ENCODE peak calls at places on chromosomes 4 and X, in six cellular contexts. C is astrocyte of the cerebellum, A is AG09309, Z is natural killer cell, G is sigmoid colon, B is ovary. P is an unnamed sample.

GRCh38 chr4:20408596-20408995 is 156.9 kb downstream of the SLIT2 start:
- DNase-seq in C (no peak), A (no peak), B (no peak), Z (no peak), G (no peak), P (no peak)

GRCh38 chr4:78454016-78454415 is 97.6 kb upstream of the ANXA3 start:
- DNase-seq in A (no peak), B (no peak), Z (no peak), G (no peak), C (no peak), P (no peak)

GRCh38 chrX:46754450-46755075 is 4.4 kb downstream of the SLC9A7 start:
- DNase-seq in A (no peak), Z (no peak), G (no peak), C (no peak), B (no peak), P (no peak)

GRCh38 chr4:88037447-88037846 is 30.0 kb downstream of the PKD2 start:
- DNase-seq in B (no peak), A (no peak), C (no peak), G (no peak), Z (no peak), P (no peak)

GRCh38 chr4:184039963-184040383 is 134.9 kb downstream of the STOX2 start:
- DNase-seq in A (no peak), Z (no peak), B (peak), C (no peak), G (no peak), P (no peak)

GRCh38 chr4:182884046-182884445 is 33.1 kb downstream of the DCTD start:
- DNase-seq in B (no peak), Z (no peak), G (no peak), C (no peak), A (peak), P (no peak)

GRCh38 chr4:183314336-183314735 is 5.7 kb downstream of the CLDN22 start:
- DNase-seq in B (no peak), Z (no peak), A (no peak), G (no peak), C (no peak), P (no peak)

GRCh38 chr4:80295331-80295730 is 28.9 kb downstream of the FGF5 start:
- DNase-seq in Z (no peak), C (no peak), A (no peak), B (no peak), G (no peak), P (no peak)

GRCh38 chr4:163111588-163111987 is 55.1 kb downstream of the NAF1 start:
- DNase-seq in G (no peak), B (no peak), Z (no peak), C (no peak), A (no peak), P (no peak)

GRCh38 chr4:89000844-89001360 is 56.1 kb downstream of the FAM13A start:
- DNase-seq in A (no peak), B (no peak), G (no peak), C (peak), Z (no peak), P (no peak)

DNA sequence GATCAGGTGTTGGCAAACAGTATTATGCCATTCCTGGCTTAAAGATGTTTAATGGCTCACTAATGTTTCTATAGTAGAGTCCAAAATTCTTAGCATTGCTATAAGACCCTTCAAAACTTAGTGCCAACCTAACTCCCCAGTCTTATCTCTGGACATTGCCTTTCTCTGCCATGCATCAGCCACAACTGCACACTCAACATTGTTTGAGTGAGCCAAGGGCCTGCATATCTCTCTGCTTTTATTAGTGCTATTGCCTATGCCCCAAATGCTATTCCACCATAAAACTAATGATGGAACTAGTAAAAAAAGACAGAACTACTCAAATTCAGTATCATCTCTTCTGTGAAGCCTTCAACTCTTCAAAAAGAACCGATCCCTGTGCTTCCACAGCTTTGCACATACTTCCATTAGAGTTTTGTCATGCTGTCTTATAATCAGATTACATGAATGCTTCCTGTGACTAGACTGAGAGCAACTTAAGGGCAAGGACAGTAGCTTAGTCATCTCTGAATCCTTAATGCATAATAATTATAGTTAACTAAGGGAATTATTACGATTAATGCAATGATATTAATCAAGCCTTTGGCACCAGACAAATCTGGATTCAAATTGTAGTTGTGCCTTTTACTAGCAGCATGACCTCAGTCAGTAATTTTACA is 53.7 kb downstream of the CHM start:
- DNase-seq in G (no peak), Z (no peak), B (no peak), A (no peak), C (no peak), P (no peak)
- TF ChIP-seq CTCF in G (no peak), Z (no peak), B (no peak), A (no peak), C (no peak), P (no peak)

DNA sequence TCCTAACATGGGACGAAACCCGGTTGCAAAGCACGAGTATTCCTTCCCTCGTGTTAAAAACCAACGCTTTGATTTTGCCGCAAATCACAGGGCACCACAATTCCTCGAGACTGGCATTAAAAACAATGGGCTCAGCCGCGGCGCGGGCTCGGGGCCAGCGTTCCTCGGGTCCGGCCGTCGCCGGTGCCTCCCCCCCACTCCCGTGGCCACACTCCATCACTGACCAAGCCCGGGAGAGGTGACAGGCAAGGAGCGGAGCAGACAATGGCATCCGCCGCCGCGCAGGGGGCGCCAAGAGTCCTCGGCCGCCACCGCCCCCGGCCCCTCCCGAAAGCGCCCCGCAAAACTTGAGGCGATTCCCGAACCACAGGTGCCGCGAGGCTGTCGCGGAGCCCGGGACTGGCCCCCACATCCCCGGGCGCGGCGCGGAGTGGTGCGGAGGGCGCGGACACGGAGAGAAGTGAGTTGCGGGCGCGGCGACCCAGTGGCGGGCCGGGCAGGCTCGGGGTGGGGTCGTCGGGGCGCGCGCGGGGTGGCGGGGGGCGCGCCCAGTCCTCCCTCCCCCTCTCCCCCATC is 445 bp downstream of the AP1S2 start:
- DNase-seq in C (no peak), A (no peak), B (peak), G (peak), Z (peak), P (peak)
- TF ChIP-seq CTCF in C (peak), A (no peak), B (no peak), G (no peak), Z (no peak), P (no peak)

GRCh38 chr4:8440491-8441311 is at the start of the genes ACOX3 and TRMT44:
- DNase-seq in G (peak), Z (peak), B (peak), A (peak), C (peak), P (peak)
- TF ChIP-seq CTCF in G (no peak), Z (no peak), B (peak), A (no peak), C (no peak), P (no peak)

DNA sequence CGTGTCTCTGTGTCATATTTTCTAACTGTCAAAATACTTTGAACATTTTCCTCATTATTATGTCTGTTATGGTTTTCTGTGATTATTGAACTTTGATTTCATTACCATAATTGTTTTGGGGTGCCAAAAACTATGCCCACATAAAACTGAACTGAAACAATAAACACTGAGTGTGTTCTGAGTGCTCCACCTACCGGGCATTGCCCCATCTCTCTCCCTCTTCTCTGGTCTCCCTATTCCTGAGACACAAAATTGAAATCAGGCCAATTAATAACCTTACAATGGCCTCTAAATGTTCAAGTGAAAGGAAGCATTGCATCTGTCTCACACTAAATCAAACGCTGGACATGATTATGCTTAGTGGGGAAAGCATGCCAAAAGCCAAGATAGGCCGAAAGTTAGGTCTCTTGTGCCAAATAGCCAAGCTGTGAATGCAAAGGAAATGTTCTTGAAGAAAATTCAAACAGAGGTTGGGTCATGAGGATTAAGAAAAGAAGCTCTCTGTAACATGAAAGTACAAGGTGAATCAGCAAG is 972.3 kb downstream of the PCDH7 start:
- DNase-seq in C (no peak), G (no peak), A (no peak), Z (no peak), B (no peak), P (no peak)
- TF ChIP-seq CTCF in C (peak), G (no peak), A (peak), Z (no peak), B (no peak), P (no peak)

P was measured in omental fat pad.